ENCODE peak calls at places on chromosomes 6 and 20, in four cellular contexts. Z is pancreas, B is fibroblast of lung, M is endodermal cell. E is an unnamed sample.

GRCh38 chr20:57811373-57812020 is 101.7 kb upstream of the PMEPA1 start:
- DNase-seq in Z (peak), B (no peak), M (no peak), E (no peak)

GRCh38 chr6:40874495-40874894 is 164.5 kb downstream of the UNC5CL start:
- DNase-seq in M (peak), Z (no peak), B (no peak), E (no peak)

GRCh38 chr20:48107560-48107959 is 322.3 kb upstream of the SULF2 start:
- DNase-seq in B (peak), M (no peak), Z (no peak), E (peak)

GRCh38 chr6:137043710-137044365 is 927 bp downstream of the IL20RA start:
- DNase-seq in M (no peak), Z (no peak), B (peak), E (no peak)

GRCh38 chr20:34954905-34955231 is 738 bp downstream of the GSS start:
- DNase-seq in B (peak), M (peak), Z (no peak), E (no peak)

GRCh38 chr20:38806855-38807655 is 1.6 kb downstream of the PPP1R16B start:
- DNase-seq in M (peak), Z (peak), B (no peak), E (no peak)

GRCh38 chr6:159981591-159982245 is 12.8 kb downstream of the IGF2R start:
- DNase-seq in M (no peak), B (peak), Z (no peak), E (no peak)

GRCh38 chr6:163985710-163986109 is 571.2 kb downstream of the QKI start:
- DNase-seq in M (no peak), B (peak), Z (no peak), E (no peak)

GRCh38 chr20:58011106-58011946 is 217.1 kb downstream of the ANKRD60 start:
- DNase-seq in Z (no peak), B (no peak), M (peak), E (no peak)

GRCh38 chr6:137493218-137494038 is 766 bp downstream of the OLIG3 start:
- DNase-seq in Z (peak), M (peak), B (no peak), E (no peak)

GRCh38 chr6:82067021-82067420 is 180.5 kb downstream of the IBTK start:
- DNase-seq in Z (no peak), M (no peak), B (peak), E (no peak)

GRCh38 chr6:162952343-162952871 is 224.6 kb downstream of the PACRG start:
- DNase-seq in B (no peak), M (no peak), Z (no peak), E (no peak)

GRCh38 chr6:44248579-44248978 is 1.7 kb downstream of the HSP90AB1 start:
- DNase-seq in Z (no peak), B (no peak), M (no peak), E (no peak)
- H3K4me3 ChIP-seq in Z (peak), B (peak), M (peak), E (peak)

DNA sequence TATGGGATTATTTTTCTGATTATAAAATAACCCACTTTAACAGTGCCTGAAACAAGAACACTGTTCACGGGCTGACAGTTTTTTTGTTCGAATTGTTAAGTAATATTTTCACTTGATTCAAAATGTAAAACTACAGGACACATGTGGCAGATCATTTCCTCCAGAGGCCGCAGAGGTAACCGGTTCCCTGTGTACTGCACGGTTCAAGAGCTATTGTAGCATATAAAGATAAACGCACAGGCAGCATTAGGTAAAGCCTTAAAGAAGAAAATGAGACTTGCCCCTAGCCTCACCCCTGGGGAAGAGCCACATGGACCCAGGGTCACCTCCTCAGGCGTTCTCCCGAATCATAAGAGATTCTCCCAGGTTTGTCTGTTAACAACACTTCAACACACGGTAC is 181.3 kb upstream of the AFDN start:
- DNase-seq in M (no peak), Z (no peak), B (no peak), E (no peak)
- H3K4me3 ChIP-seq in M (no peak), Z (no peak), B (no peak), E (no peak)

DNA sequence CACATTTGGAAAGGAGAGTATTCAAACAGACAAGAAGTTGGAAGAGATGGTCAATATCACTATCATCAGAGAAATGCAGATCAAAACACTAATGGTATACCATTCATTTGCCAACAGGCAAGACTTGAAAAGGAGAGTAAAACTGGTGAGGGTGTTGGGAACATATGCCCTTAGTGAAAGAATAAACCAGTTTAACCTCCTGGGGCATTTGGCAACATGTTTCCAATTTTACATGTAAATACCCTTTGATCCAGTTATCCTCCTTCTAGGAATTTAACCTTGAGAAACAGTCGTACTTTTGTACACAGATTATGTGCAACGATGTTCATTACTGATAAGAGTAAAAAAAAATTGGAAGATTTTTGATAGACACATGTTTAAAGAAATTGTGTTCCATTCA is 34.1 kb upstream of the OCSTAMP start:
- DNase-seq in Z (no peak), B (no peak), M (no peak), E (no peak)
- H3K4me3 ChIP-seq in Z (no peak), B (no peak), M (peak), E (no peak)

DNA sequence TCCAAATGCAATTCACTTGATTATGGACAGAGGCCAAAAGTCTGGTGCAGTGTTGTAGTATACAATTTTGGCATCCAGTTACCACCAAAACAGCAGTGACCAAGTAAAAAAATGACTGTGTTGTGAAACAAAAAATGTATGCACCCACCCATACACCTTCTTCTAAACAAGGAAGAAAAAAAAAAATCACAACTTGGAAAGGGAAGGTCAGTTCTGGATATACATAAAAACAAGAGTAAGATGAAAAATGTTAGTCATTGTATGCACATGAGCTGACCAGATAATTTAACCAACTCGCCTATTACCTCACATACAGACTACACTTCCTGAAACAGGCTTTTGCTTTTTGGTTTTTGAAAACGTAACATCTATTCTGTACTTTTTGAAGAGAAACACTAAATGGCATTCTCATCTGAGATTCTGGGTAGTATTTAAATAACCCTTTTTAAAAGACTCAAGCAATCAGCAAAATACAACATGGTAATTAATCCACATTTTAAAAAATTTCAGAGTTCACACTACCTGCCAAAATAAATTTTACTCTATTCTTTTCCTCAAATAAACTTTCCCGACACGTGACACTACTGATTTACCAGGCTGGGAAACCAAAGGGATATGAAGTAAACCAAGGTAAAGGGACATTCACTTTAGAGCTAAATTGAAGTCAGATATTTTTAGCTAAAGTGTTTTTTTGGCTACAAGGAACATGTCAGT is 141.6 kb upstream of the SHLD1 start:
- DNase-seq in B (peak), M (no peak), Z (no peak), E (no peak)
- H3K4me3 ChIP-seq in B (peak), M (peak), Z (peak), E (peak)

DNA sequence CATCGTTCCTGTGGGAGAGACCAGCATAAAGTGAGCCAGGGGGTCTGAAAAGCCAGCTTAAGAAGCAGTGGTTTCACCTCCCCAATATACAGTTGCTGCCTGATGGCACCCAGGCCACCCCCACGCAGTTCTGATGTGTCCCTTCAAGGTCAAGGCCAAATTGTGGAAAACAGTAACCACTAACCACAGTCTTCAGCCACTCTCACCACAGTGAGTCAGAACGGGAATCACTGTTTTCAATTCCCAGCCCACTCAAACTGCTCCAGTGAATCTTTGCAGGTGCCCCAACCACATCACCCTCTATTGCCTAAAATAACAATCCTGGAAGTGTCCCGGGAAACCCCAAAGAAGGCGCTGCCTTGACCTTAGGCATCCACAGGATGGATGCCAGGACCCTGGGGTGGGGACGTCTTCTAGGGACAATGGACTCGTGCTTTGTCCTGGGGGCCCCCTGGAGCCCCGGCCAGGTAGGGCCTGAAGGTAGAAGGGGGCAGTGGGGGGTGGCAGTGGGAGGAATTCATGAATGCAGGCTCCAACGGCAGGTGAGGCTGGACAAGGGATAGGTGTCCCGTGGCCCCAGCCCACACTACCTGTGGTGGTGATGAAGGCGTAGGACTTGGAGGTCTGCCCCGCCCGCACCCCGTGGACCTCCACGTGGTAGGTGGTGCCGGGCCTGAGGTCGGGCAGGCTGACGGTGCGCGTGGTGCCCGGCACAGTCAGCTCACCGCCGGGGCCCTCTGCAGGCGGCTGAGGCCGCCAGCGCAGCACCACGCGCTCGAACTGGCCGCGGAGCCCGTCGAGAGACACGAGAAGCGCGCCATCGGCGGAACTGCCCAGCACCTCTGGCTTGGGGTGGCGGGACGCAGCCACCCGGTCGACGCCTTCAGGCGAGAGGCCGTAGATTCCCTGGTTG is 22.2 kb downstream of the TNXB start:
- DNase-seq in Z (peak), B (peak), M (no peak), E (peak)
- H3K4me3 ChIP-seq in Z (no peak), B (no peak), M (no peak), E (no peak)

GRCh38 chr6:157428418-157429202 is 47.6 kb downstream of the ZDHHC14 start:
- DNase-seq in Z (no peak), B (peak), M (no peak), E (no peak)
- H3K4me3 ChIP-seq in Z (no peak), B (no peak), M (no peak), E (no peak)

DNA sequence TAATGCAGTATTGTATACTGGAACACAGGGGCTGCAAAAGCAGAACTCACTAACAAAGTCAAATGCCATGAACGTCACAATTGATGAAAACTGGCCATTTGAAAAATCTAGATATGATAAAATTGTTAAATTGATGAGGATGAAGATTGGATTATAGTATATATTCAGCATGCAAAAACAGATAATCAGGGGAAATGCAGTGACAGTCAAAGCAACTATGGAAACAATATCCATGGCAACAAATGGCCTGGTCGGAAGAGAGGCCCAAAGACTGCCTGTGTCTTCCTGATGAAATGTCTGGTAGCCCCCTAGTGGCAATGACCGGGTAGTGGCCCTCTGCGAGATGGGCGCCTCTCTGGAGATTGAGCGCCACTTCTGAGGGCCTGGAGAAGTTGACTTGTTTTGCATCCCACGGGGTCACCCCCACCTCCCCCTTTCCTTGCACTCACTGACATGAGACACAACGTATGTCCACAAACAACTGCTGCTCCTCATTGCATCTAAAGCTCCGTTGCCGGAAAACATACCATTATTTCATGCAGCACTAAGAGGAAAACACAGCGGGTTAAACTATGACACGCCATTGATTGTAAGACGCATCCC is 43.5 kb downstream of the C6orf15 start:
- DNase-seq in M (peak), Z (peak), B (peak), E (no peak)
- H3K4me3 ChIP-seq in M (no peak), Z (no peak), B (no peak), E (no peak)

DNA sequence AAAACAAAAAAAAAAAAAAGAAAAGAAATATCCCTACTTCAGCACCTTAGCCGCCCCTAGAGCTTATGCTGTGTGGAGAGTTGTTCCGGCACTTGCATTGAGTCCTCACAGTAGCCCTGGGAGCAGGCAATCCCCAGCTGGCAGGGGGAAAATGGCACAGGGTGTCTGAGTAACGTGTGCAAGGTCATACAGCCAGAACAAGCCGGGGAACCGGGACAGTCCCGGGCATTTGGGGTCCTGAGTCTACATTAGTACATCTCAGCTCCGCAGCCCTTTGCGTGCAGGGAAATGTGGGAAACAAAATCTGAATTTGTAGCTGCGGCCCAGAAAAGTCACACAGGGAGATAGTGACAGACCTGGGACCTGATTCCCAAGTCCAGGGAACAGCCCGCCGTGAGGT is 3.4 kb downstream of the BAK1 start:
- DNase-seq in M (no peak), Z (no peak), B (no peak), E (no peak)
- H3K4me3 ChIP-seq in M (no peak), Z (no peak), B (no peak), E (no peak)

DNA sequence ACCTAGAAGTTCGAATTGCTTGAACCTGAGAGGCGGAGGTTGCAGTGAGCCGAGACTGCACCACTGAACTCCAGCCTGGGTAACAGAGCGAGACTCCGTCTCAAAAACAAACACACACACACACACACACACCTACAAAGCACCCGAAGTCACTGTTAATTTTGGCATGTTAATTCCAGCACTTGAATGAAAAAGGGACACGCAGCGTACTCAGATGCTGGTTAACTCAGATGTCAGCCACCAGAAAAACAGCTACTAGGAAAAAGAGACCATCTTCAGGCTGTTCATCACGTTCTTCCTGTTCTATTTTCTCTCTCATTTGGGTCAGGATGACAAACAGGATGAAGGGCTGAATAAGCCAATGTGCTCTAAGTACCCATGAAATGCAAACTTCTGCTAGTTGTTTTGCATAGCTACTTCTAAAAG is 46.9 kb downstream of the BLOC1S5 start:
- DNase-seq in M (no peak), Z (no peak), B (no peak), E (no peak)
- H3K4me3 ChIP-seq in M (no peak), Z (no peak), B (no peak), E (no peak)

E was measured in AG09309.